ENCODE peak calls at places on chromosomes 11 and 22, in nine cellular contexts. One of them, this sample, is unnamed.
A peak's percentile ranks its signal among the peaks of the same experiment; 100 is the strongest.

GRCh38 chr11:134862168-134862567 is 450.1 kb upstream of the B3GAT1 start:
- DNase-seq in stomach: no peak
- DNase-seq in transverse colon: no peak
- DNase-seq in suprapubic skin: no peak
- DNase-seq in SK-N-SH: peak; percentile 39
- DNase-seq in upper lobe of left lung: no peak
- DNase-seq in sigmoid colon: no peak
- DNase-seq in ovary: no peak
- DNase-seq in H1: no peak
- DNase-seq in this sample: no peak

GRCh38 chr22:25747245-25747944 is 5.4 kb downstream of the MYO18B start:
- DNase-seq in stomach: peak; percentile 74
- DNase-seq in transverse colon: peak; percentile 56
- DNase-seq in suprapubic skin: no peak
- DNase-seq in SK-N-SH: peak; percentile 85
- DNase-seq in upper lobe of left lung: no peak
- DNase-seq in sigmoid colon: no peak
- DNase-seq in ovary: no peak
- DNase-seq in H1: no peak
- DNase-seq in this sample: no peak

GRCh38 chr11:8168485-8169257 is at the start of gene RIC3:
- DNase-seq in stomach: peak; percentile 33
- DNase-seq in transverse colon: peak; percentile 30
- DNase-seq in suprapubic skin: no peak
- DNase-seq in SK-N-SH: peak; percentile 74
- DNase-seq in upper lobe of left lung: peak; percentile 91
- DNase-seq in sigmoid colon: peak; percentile 69
- DNase-seq in ovary: peak; percentile 79
- DNase-seq in H1: peak; percentile 80
- DNase-seq in this sample: no peak

GRCh38 chr11:35785287-35786167 is 123.0 kb downstream of the TRIM44 start:
- DNase-seq in stomach: no peak
- DNase-seq in transverse colon: no peak
- DNase-seq in suprapubic skin: no peak
- DNase-seq in SK-N-SH: no peak
- DNase-seq in upper lobe of left lung: no peak
- DNase-seq in sigmoid colon: no peak
- DNase-seq in ovary: no peak
- DNase-seq in H1: no peak
- DNase-seq in this sample: no peak

GRCh38 chr11:34266090-34266912 is 91.5 kb downstream of the ABTB2 start:
- DNase-seq in stomach: no peak
- DNase-seq in transverse colon: no peak
- DNase-seq in suprapubic skin: no peak
- DNase-seq in SK-N-SH: no peak
- DNase-seq in upper lobe of left lung: no peak
- DNase-seq in sigmoid colon: peak; percentile 76
- DNase-seq in ovary: peak; percentile 75
- DNase-seq in H1: no peak
- DNase-seq in this sample: peak; percentile 48

GRCh38 chr11:92245700-92246270 is 21.2 kb downstream of the FAT3 start:
- DNase-seq in stomach: no peak
- DNase-seq in transverse colon: no peak
- DNase-seq in suprapubic skin: no peak
- DNase-seq in SK-N-SH: no peak
- DNase-seq in upper lobe of left lung: no peak
- DNase-seq in sigmoid colon: no peak
- DNase-seq in ovary: no peak
- DNase-seq in H1: no peak
- DNase-seq in this sample: no peak

GRCh38 chr22:40594924-40595323 is 41.6 kb downstream of the MRTFA start:
- DNase-seq in stomach: no peak
- DNase-seq in transverse colon: no peak
- DNase-seq in suprapubic skin: no peak
- DNase-seq in SK-N-SH: no peak
- DNase-seq in upper lobe of left lung: no peak
- DNase-seq in sigmoid colon: no peak
- DNase-seq in ovary: no peak
- DNase-seq in H1: no peak
- DNase-seq in this sample: no peak

GRCh38 chr22:49670610-49671330 is 156.9 kb downstream of the BRD1 start:
- DNase-seq in stomach: peak; percentile 23
- DNase-seq in transverse colon: peak; percentile 25
- DNase-seq in suprapubic skin: peak; percentile 74
- DNase-seq in SK-N-SH: peak; percentile 63
- DNase-seq in upper lobe of left lung: peak; percentile 57
- DNase-seq in sigmoid colon: peak; percentile 56
- DNase-seq in ovary: no peak
- DNase-seq in H1: peak; percentile 70
- DNase-seq in this sample: no peak

GRCh38 chr11:109236188-109236587 is 185.8 kb upstream of the C11orf87 start:
- DNase-seq in stomach: no peak
- DNase-seq in transverse colon: no peak
- DNase-seq in suprapubic skin: no peak
- DNase-seq in SK-N-SH: no peak
- DNase-seq in upper lobe of left lung: no peak
- DNase-seq in sigmoid colon: no peak
- DNase-seq in ovary: no peak
- DNase-seq in H1: no peak
- DNase-seq in this sample: no peak

GRCh38 chr11:61054927-61055562 is 47.2 kb upstream of the CD5 start:
- DNase-seq in stomach: peak; percentile 18
- DNase-seq in transverse colon: no peak
- DNase-seq in suprapubic skin: peak; percentile 48
- DNase-seq in SK-N-SH: no peak
- DNase-seq in upper lobe of left lung: no peak
- DNase-seq in sigmoid colon: peak; percentile 57
- DNase-seq in ovary: no peak
- DNase-seq in H1: no peak
- DNase-seq in this sample: no peak

GRCh38 chr11:10770626-10771254 is 19.7 kb downstream of the CTR9 start:
- DNase-seq in stomach: peak; percentile 63
- DNase-seq in transverse colon: peak; percentile 29
- DNase-seq in suprapubic skin: no peak
- DNase-seq in SK-N-SH: peak; percentile 49
- DNase-seq in upper lobe of left lung: no peak
- DNase-seq in sigmoid colon: no peak
- DNase-seq in ovary: no peak
- DNase-seq in H1: peak; percentile 61
- DNase-seq in this sample: peak; percentile 52

GRCh38 chr11:1669546-1670218 is 27.3 kb upstream of the KRTAP5-6 start:
- DNase-seq in stomach: no peak
- DNase-seq in transverse colon: no peak
- DNase-seq in suprapubic skin: no peak
- DNase-seq in SK-N-SH: peak; percentile 27
- DNase-seq in upper lobe of left lung: no peak
- DNase-seq in sigmoid colon: peak; percentile 79
- DNase-seq in ovary: no peak
- DNase-seq in H1: no peak
- DNase-seq in this sample: no peak
- TF ChIP-seq EP300 in stomach: no peak
- TF ChIP-seq EP300 in transverse colon: no peak
- TF ChIP-seq EP300 in suprapubic skin: no peak
- TF ChIP-seq EP300 in SK-N-SH: no peak
- TF ChIP-seq EP300 in upper lobe of left lung: no peak
- TF ChIP-seq EP300 in sigmoid colon: no peak
- TF ChIP-seq EP300 in ovary: no peak
- TF ChIP-seq EP300 in H1: no peak
- TF ChIP-seq EP300 in this sample: no peak

GRCh38 chr22:19643448-19644313 is 70.6 kb upstream of the SEPTIN5 start:
- DNase-seq in stomach: no peak
- DNase-seq in transverse colon: no peak
- DNase-seq in suprapubic skin: peak; percentile 4
- DNase-seq in SK-N-SH: no peak
- DNase-seq in upper lobe of left lung: no peak
- DNase-seq in sigmoid colon: no peak
- DNase-seq in ovary: no peak
- DNase-seq in H1: no peak
- DNase-seq in this sample: no peak
- TF ChIP-seq EP300 in stomach: no peak
- TF ChIP-seq EP300 in transverse colon: no peak
- TF ChIP-seq EP300 in suprapubic skin: no peak
- TF ChIP-seq EP300 in SK-N-SH: no peak
- TF ChIP-seq EP300 in upper lobe of left lung: no peak
- TF ChIP-seq EP300 in sigmoid colon: no peak
- TF ChIP-seq EP300 in ovary: no peak
- TF ChIP-seq EP300 in H1: no peak
- TF ChIP-seq EP300 in this sample: no peak

DNA sequence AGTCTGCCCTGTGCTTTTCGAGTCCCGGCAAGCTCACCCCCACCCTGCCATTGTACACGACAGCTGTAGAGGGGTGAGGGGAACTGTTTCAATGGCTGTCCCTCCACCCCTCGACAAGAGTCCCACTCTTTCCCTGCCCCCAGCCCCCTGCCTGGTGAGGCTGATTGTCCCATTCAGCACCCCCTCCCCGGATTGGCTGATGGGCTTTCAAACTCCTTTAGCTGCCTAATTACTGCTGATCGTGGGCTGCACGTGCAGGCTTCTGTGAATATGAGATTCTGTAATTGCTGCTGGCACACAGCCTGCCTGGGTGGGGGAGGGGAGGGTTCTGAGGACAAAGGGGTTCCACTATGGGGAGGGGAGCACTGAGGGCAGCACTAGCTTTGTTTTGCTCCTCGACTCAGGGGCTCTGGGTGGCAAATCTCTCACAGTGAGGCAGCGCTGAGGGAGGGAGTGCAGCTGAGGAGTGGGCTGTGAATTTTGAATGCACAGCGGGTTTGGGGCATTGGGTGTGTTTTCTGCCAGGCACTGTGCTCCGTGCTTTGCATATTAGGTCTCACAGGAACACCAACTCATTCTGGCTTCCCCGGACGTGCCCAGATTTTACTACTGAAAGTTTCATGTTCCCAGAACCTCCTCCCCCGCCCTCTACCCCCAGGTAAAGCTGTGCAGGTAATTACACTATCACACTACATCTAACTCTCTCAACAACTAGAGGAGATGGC is 42.5 kb upstream of the ACCSL start:
- DNase-seq in stomach: peak; percentile 23
- DNase-seq in transverse colon: no peak
- DNase-seq in suprapubic skin: no peak
- DNase-seq in SK-N-SH: peak; percentile 62
- DNase-seq in upper lobe of left lung: no peak
- DNase-seq in sigmoid colon: peak; percentile 49
- DNase-seq in ovary: peak; percentile 54
- DNase-seq in H1: peak; percentile 52
- DNase-seq in this sample: no peak
- TF ChIP-seq EP300 in stomach: no peak
- TF ChIP-seq EP300 in transverse colon: no peak
- TF ChIP-seq EP300 in suprapubic skin: no peak
- TF ChIP-seq EP300 in SK-N-SH: no peak
- TF ChIP-seq EP300 in upper lobe of left lung: no peak
- TF ChIP-seq EP300 in sigmoid colon: no peak
- TF ChIP-seq EP300 in ovary: no peak
- TF ChIP-seq EP300 in H1: no peak
- TF ChIP-seq EP300 in this sample: no peak

DNA sequence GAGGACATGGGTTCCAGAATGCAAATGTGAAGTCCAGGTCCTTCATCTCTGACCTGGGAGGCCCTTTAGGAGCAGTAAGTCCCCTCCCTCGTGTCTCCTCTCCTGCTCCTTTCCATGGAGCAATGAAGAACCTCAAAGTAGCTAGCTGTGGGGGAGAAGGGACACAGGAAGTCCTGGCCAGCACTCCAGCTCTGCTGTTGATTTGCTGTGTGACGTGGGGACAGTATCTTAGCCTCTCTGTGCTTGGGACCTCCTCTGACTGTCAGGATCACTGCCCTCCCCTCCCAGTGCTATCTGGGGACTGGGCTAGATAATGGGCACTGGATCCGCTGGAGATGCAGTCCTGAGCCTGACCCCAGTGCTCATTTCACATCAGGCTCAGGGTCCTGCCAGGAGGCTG is 1.1 kb upstream of the APOBEC3H start:
- DNase-seq in stomach: no peak
- DNase-seq in transverse colon: no peak
- DNase-seq in suprapubic skin: no peak
- DNase-seq in SK-N-SH: no peak
- DNase-seq in upper lobe of left lung: no peak
- DNase-seq in sigmoid colon: no peak
- DNase-seq in ovary: no peak
- DNase-seq in H1: no peak
- DNase-seq in this sample: no peak
- TF ChIP-seq EP300 in stomach: no peak
- TF ChIP-seq EP300 in transverse colon: no peak
- TF ChIP-seq EP300 in suprapubic skin: no peak
- TF ChIP-seq EP300 in SK-N-SH: no peak
- TF ChIP-seq EP300 in upper lobe of left lung: no peak
- TF ChIP-seq EP300 in sigmoid colon: no peak
- TF ChIP-seq EP300 in ovary: no peak
- TF ChIP-seq EP300 in H1: no peak
- TF ChIP-seq EP300 in this sample: no peak